ENCODE peak calls at places on chromosomes 1 and 21, in four cellular contexts. V is CD8-positive, alpha-beta memory T cell; E is cardiac muscle cell; C is heart left ventricle. Z is an unnamed sample. For H3K4me1, the result is how much of the 10 kb centered on the place peaks cover.

GRCh38 chr1:206703647-206704046 is 18.9 kb downstream of the MAPKAPK2 start:
- DNase-seq in E (no peak), C (no peak), V (peak), Z (no peak)

GRCh38 chr1:171254859-171255258 is 6.6 kb downstream of the FMO1 start:
- DNase-seq in E (no peak), C (no peak), V (no peak), Z (no peak)

GRCh38 chr21:43916691-43917514 is 51.9 kb downstream of the AGPAT3 start:
- DNase-seq in V (peak), C (no peak), E (no peak), Z (no peak)

GRCh38 chr1:113101588-113101987 is 28.6 kb downstream of the LRIG2 start:
- DNase-seq in E (no peak), V (no peak), C (no peak), Z (no peak)

GRCh38 chr21:34977333-34977732 is 71.8 kb downstream of the RUNX1 start:
- DNase-seq in E (no peak), C (no peak), V (no peak), Z (no peak)

GRCh38 chr21:38351961-38352521 is 95.2 kb downstream of the KCNJ15 start:
- DNase-seq in V (no peak), E (no peak), C (no peak), Z (no peak)

GRCh38 chr1:62144238-62144831 is 50.3 kb upstream of the L1TD1 start:
- DNase-seq in E (peak), C (no peak), V (no peak), Z (peak)

GRCh38 chr1:95733671-95734070 is 499.7 kb downstream of the RWDD3 start:
- DNase-seq in C (no peak), V (no peak), E (no peak), Z (no peak)

GRCh38 chr1:185017338-185017737 is 28.0 kb upstream of the RNF2 start:
- DNase-seq in V (no peak), E (no peak), C (no peak), Z (no peak)

GRCh38 chr1:27137022-27137542 is 17.8 kb downstream of the SLC9A1 start:
- DNase-seq in C (peak), E (no peak), V (peak), Z (peak)

GRCh38 chr1:74180490-74180889 is 17.5 kb downstream of the LRRIQ3 start:
- DNase-seq in V (no peak), C (no peak), E (no peak), Z (no peak)

GRCh38 chr1:26191739-26192138 is 1.3 kb downstream of the CATSPER4 start:
- DNase-seq in V (no peak), C (no peak), E (peak), Z (no peak)

GRCh38 chr1:169595764-169596711 is 9.8 kb upstream of the F5 start:
- DNase-seq in V (no peak), C (no peak), E (peak), Z (no peak)

GRCh38 chr1:84505167-84506001 is 802 bp upstream of the SPATA1 start:
- DNase-seq in V (no peak), C (no peak), E (peak), Z (no peak)

GRCh38 chr1:29450591-29450990 is 214.3 kb downstream of the PTPRU start:
- DNase-seq in V (no peak), E (no peak), C (no peak), Z (no peak)

GRCh38 chr1:202982715-202983435 is 15.8 kb upstream of the CYB5R1 start:
- DNase-seq in V (no peak), E (no peak), C (no peak), Z (no peak)

GRCh38 chr1:103945774-103946173 is 196.1 kb downstream of the AMY1C start:
- DNase-seq in V (no peak), C (no peak), E (no peak), Z (no peak)

GRCh38 chr1:44733365-44733764 is 2.4 kb upstream of the RNU5D-1 start:
- DNase-seq in E (no peak), C (no peak), V (no peak), Z (peak)

GRCh38 chr21:15071012-15071411 is 6.2 kb upstream of the NRIP1 start:
- DNase-seq in E (no peak), C (no peak), V (no peak), Z (no peak)

GRCh38 chr1:13507075-13507474 is 6.7 kb downstream of the LRRC38 start:
- DNase-seq in E (no peak), C (no peak), V (no peak), Z (no peak)

GRCh38 chr1:75316230-75316629 is 182.0 kb downstream of the LHX8 start:
- DNase-seq in V (no peak), E (no peak), C (no peak), Z (no peak)

GRCh38 chr1:160398823-160399222 is 1.5 kb upstream of the VANGL2 start:
- DNase-seq in V (no peak), E (no peak), C (no peak), Z (no peak)

DNA sequence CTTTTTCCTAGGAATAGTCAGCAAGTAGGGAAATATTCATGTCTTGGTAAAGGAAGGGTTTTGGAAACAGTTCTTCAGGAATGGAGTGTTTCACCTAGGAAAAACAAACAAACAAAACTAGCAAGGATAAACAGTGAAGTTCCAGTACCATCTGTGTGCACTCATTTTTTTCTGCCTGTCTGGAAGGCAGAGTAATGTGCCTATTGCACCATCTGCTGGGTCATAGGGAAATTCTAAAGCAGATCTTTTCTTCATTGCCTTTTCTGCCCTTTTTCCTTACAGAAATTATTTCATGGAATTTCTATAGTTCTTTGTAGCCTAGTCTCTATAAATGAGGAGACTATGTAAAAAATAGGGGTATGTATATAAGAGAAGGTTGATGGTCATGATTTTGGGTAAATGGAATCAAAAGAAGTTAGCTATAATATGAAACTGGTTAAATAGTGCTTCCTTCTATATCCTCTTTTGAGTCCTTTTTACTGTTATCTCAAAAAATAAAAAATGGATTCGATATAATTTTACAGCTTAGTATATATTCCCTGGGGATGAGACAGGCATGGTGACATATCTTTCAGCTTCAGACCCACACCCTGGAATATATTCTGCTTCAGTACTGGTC is 3.4 kb upstream of the HRNR start:
- DNase-seq in V (no peak), C (no peak), E (no peak), Z (no peak)
- H3K4me1 ChIP-seq in V (under half), C (under half), E (under half), Z (under half)

GRCh38 chr1:35188578-35189392 is 4.2 kb downstream of the SFPQ start:
- DNase-seq in E (no peak), C (no peak), V (no peak), Z (no peak)
- H3K4me1 ChIP-seq in E (under half), C (half or more), V (half or more), Z (under half)

DNA sequence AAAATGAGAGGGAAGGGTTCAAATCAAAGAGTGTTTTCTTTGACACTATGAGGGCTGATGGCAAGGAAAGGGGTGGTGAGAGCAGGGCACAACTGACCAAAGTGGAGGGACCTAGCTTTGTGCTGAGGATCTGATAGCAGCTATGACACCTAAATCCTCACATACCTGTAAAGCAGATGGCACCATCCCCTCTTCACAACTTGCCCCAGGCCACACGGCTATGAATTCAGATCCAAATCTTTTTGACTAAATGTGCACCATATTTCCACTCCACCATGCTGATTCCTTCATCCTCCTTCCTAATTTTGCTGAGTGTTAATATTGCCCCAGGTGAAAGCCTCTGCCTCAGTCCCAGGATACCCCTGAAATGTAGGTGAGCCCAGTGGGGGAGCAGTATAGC is 385.7 kb downstream of the PLPP3 start:
- DNase-seq in V (no peak), E (no peak), C (no peak), Z (no peak)
- H3K4me1 ChIP-seq in V (under half), E (under half), C (under half), Z (under half)

GRCh38 chr21:45972716-45973474 is 8.7 kb upstream of the COL6A1 start:
- DNase-seq in E (no peak), C (peak), V (no peak), Z (peak)

GRCh38 chr21:45975017-45975595 is 6.5 kb upstream of the COL6A1 start:
- DNase-seq in E (no peak), V (no peak), C (peak), Z (peak)

GRCh38 chr21:45973475-45974072 is 8.0 kb upstream of the COL6A1 start:
- DNase-seq in C (peak), V (peak), E (peak), Z (peak)

GRCh38 chr21:45972353-45972715 is 9.2 kb upstream of the COL6A1 start:
- DNase-seq in C (no peak), E (no peak), V (no peak), Z (no peak)

GRCh38 chr21:45974073-45975016 is 7.2 kb upstream of the COL6A1 start:
- DNase-seq in C (peak), V (no peak), E (no peak), Z (no peak)
- H3K4me1 ChIP-seq in C (half or more), V (under half), E (under half), Z (under half)

GRCh38 chr1:109564189-109564878 is 15.9 kb downstream of the GNAI3 start:
- DNase-seq in V (no peak), E (no peak), C (no peak), Z (no peak)
- H3K4me1 ChIP-seq in V (under half), E (under half), C (half or more), Z (under half)

GRCh38 chr1:91745649-91746383 is 140.1 kb downstream of the TGFBR3 start:
- DNase-seq in V (no peak), C (no peak), E (no peak), Z (no peak)

GRCh38 chr1:91741301-91741700 is 144.7 kb downstream of the TGFBR3 start:
- DNase-seq in C (no peak), V (no peak), E (no peak), Z (no peak)

GRCh38 chr1:91744973-91745648 is 140.8 kb downstream of the TGFBR3 start:
- DNase-seq in C (peak), E (no peak), V (no peak), Z (peak)

GRCh38 chr1:91741906-91742305 is 144.0 kb downstream of the TGFBR3 start:
- DNase-seq in V (no peak), E (no peak), C (no peak), Z (no peak)

DNA sequence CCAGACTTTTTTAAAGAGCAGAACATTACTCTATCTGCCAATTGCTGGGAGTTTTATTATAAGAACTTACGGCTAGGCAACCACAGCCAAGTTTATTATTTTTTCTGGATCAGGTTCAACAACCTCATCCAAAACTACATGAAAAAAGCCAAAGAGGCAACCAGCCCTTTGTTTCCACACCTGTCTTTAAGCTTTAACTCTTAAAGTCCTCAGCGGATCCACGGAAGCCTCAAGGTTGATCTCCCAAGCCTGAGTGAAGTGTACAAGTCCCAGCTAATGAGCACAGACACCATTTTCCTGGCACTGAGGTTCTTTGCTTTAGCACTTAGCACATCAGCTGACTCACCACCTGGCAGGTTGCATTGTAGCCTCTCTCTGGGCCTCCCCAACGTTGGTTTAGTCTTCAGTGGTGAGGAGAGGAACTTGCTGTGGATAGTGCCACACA is 143.1 kb downstream of the TGFBR3 start:
- DNase-seq in E (no peak), C (no peak), V (no peak), Z (no peak)
- H3K4me1 ChIP-seq in E (under half), C (half or more), V (under half), Z (half or more)

DNA sequence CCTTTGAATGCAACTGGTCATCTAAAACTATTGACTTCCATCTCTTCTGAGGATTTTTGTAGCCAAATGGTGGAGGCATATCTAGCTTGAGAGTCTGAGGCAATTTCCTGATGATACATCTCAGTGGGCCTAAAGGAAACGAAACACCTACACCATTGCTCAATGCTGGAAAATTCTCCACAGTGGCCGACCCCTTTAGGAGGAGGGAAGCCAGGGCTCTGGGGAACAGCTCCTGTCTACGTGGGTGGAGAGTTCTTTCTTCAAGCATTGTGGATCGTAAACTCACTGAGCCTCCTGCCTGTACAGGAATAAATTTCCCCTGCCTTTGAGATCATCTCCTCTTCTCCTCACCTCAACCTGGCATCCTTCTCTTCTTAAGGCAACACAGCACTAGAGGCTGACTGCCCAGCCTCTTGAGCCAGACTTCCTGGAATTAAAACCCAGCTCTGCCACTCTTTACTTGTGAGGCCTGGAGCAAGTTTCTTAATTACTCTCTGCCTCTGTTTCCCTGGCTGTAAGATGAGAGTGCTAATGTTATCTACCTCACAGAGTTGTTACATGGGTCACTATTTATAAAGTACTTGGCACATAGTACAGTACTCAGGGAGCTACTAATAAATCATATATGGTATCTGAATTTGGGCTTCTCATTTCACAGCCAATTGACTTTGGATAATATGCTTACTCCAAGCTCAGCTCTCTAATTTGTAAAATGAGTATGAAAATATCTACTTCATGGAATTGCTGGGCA is 108.7 kb upstream of the HOOK1 start:
- DNase-seq in E (no peak), C (peak), V (no peak), Z (no peak)
- H3K4me1 ChIP-seq in E (under half), C (under half), V (under half), Z (half or more)

GRCh38 chr1:43547538-43548072 is 16.9 kb downstream of the PTPRF start:
- DNase-seq in E (peak), V (no peak), C (no peak), Z (no peak)

GRCh38 chr1:43543567-43543966 is 12.9 kb downstream of the PTPRF start:
- DNase-seq in C (no peak), V (no peak), E (no peak), Z (no peak)

GRCh38 chr1:43545321-43545685 is 14.6 kb downstream of the PTPRF start:
- DNase-seq in C (no peak), V (no peak), E (no peak), Z (no peak)

GRCh38 chr1:43546388-43547100 is 15.9 kb downstream of the PTPRF start:
- DNase-seq in V (no peak), E (no peak), C (no peak), Z (no peak)

DNA sequence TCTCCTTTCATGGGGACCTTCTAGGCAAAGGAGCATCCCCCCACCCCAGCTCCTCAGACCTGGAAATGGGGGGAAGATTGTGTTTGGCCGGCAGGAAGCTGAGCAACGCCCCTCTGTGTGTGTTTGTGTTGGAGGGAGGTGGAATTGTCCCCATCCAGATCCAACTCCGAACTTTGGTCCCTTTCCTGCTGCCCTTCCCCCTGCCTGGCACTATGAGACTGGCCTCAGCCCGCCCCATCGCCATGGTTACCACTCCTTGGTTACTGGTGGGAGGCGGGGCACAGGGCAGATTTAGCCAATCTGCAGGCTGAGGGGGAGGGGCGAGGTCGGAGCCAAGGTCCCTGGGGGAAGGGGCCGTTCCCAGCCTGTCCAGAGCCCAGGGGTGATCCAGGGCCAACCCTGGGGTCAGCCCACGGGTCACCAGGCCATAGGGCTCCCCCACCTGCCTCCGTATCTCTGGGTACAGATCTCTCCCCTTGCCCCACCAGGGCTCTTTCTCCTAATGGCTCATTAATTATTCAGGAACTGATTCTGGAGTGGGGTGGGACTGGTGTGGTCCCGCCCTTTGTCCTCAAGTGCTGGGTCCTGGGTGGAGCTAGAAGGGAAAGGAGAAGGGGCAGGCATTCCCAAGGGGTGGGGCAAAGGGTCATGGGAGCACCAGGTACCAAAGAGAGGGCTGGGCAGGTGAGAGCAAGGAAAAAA is 15.2 kb downstream of the PTPRF start:
- DNase-seq in V (no peak), E (peak), C (no peak), Z (peak)
- H3K4me1 ChIP-seq in V (under half), E (under half), C (under half), Z (under half)

DNA sequence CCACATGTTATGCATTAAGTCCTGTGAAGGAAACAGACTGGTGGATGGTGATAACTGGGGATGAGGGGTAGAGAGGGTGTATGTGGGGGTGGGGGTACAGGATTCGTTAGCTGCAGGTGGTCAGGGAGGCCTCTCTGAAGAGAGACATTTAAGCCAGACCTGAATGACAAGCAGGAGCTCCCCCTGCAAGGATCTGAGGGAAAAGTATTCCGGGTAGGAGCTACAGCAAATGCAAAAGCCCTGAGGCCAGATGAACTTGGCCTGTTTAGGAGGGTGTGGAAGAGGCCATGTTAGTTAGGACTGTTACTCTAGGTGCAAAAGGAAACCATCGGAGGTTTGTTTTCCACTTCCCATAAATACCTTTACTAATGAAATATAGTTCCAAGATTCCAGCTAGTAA is 9.9 kb downstream of the ARHGEF10L start:
- DNase-seq in C (no peak), E (no peak), V (no peak), Z (no peak)
- H3K4me1 ChIP-seq in C (half or more), E (under half), V (under half), Z (half or more)

GRCh38 chr1:214416417-214417212 is 134.8 kb downstream of the PTPN14 start:
- DNase-seq in C (no peak), V (no peak), E (no peak), Z (no peak)
- H3K4me1 ChIP-seq in C (half or more), V (under half), E (under half), Z (under half)

Z was measured in heart right ventricle.